ENCODE peak calls at places on chromosome 7, in seven cellular contexts. One of them, this sample, is unnamed.

GRCh38 chr7:130902755-130903357 is 168.8 kb upstream of the KLF14 start:
- DNase-seq in neural progenitor cell: no peak
- DNase-seq in MM.1S: no peak
- DNase-seq in OCI-LY7: no peak
- DNase-seq in GM23338: no peak
- DNase-seq in hepatocyte: no peak
- DNase-seq in SK-N-SH: no peak
- DNase-seq in this sample: peak; percentile 20

GRCh38 chr7:94436018-94436604 is 41.4 kb downstream of the COL1A2 start:
- DNase-seq in neural progenitor cell: peak; percentile 85
- DNase-seq in MM.1S: peak; percentile 71
- DNase-seq in OCI-LY7: peak; percentile 67
- DNase-seq in GM23338: peak; percentile 91
- DNase-seq in hepatocyte: peak; percentile 89
- DNase-seq in SK-N-SH: peak; percentile 57
- DNase-seq in this sample: peak; percentile 82

GRCh38 chr7:158258411-158259130 is 329.1 kb downstream of the PTPRN2 start:
- DNase-seq in neural progenitor cell: no peak
- DNase-seq in MM.1S: no peak
- DNase-seq in OCI-LY7: no peak
- DNase-seq in GM23338: no peak
- DNase-seq in hepatocyte: no peak
- DNase-seq in SK-N-SH: no peak
- DNase-seq in this sample: no peak

GRCh38 chr7:70383947-70384475 is 747.9 kb upstream of the GALNT17 start:
- DNase-seq in neural progenitor cell: no peak
- DNase-seq in MM.1S: no peak
- DNase-seq in OCI-LY7: no peak
- DNase-seq in GM23338: no peak
- DNase-seq in hepatocyte: no peak
- DNase-seq in SK-N-SH: no peak
- DNase-seq in this sample: no peak

GRCh38 chr7:55086413-55087201 is 67.8 kb downstream of the EGFR start:
- DNase-seq in neural progenitor cell: no peak
- DNase-seq in MM.1S: no peak
- DNase-seq in OCI-LY7: peak; percentile 39
- DNase-seq in GM23338: no peak
- DNase-seq in hepatocyte: peak; percentile 35
- DNase-seq in SK-N-SH: peak; percentile 57
- DNase-seq in this sample: peak; percentile 78

GRCh38 chr7:55504093-55504859 is 68.0 kb downstream of the VOPP1 start:
- DNase-seq in neural progenitor cell: no peak
- DNase-seq in MM.1S: peak; percentile 49
- DNase-seq in OCI-LY7: peak; percentile 55
- DNase-seq in GM23338: no peak
- DNase-seq in hepatocyte: no peak
- DNase-seq in SK-N-SH: no peak
- DNase-seq in this sample: peak; percentile 24

GRCh38 chr7:134454277-134454676 is 4.6 kb downstream of the AKR1B1 start:
- DNase-seq in neural progenitor cell: no peak
- DNase-seq in MM.1S: no peak
- DNase-seq in OCI-LY7: no peak
- DNase-seq in GM23338: no peak
- DNase-seq in hepatocyte: no peak
- DNase-seq in SK-N-SH: no peak
- DNase-seq in this sample: no peak

GRCh38 chr7:130953193-130953592 is 219.2 kb upstream of the KLF14 start:
- DNase-seq in neural progenitor cell: no peak
- DNase-seq in MM.1S: no peak
- DNase-seq in OCI-LY7: no peak
- DNase-seq in GM23338: no peak
- DNase-seq in hepatocyte: no peak
- DNase-seq in SK-N-SH: no peak
- DNase-seq in this sample: no peak

GRCh38 chr7:17661982-17662585 is 278.2 kb downstream of the SNX13 start:
- DNase-seq in neural progenitor cell: no peak
- DNase-seq in MM.1S: no peak
- DNase-seq in OCI-LY7: no peak
- DNase-seq in GM23338: peak; percentile 26
- DNase-seq in hepatocyte: no peak
- DNase-seq in SK-N-SH: no peak
- DNase-seq in this sample: no peak

GRCh38 chr7:148242271-148242801 is 348.2 kb upstream of the C7orf33 start:
- DNase-seq in neural progenitor cell: peak; percentile 80
- DNase-seq in MM.1S: peak; percentile 90
- DNase-seq in OCI-LY7: peak; percentile 37
- DNase-seq in GM23338: peak; percentile 89
- DNase-seq in hepatocyte: peak; percentile 83
- DNase-seq in SK-N-SH: peak; percentile 67
- DNase-seq in this sample: peak; percentile 85

GRCh38 chr7:98875501-98875900 is 2.8 kb upstream of the TRRAP start:
- DNase-seq in neural progenitor cell: no peak
- DNase-seq in MM.1S: no peak
- DNase-seq in OCI-LY7: no peak
- DNase-seq in GM23338: no peak
- DNase-seq in hepatocyte: no peak
- DNase-seq in SK-N-SH: no peak
- DNase-seq in this sample: no peak

GRCh38 chr7:116805100-116805544 is 57.3 kb upstream of the CAPZA2 start:
- DNase-seq in neural progenitor cell: no peak
- DNase-seq in MM.1S: no peak
- DNase-seq in OCI-LY7: no peak
- DNase-seq in GM23338: no peak
- DNase-seq in hepatocyte: peak; percentile 57
- DNase-seq in SK-N-SH: peak; percentile 23
- DNase-seq in this sample: no peak

GRCh38 chr7:134948246-134948645 is 38.1 kb upstream of the AGBL3 start:
- DNase-seq in neural progenitor cell: no peak
- DNase-seq in MM.1S: no peak
- DNase-seq in OCI-LY7: no peak
- DNase-seq in GM23338: no peak
- DNase-seq in hepatocyte: no peak
- DNase-seq in SK-N-SH: no peak
- DNase-seq in this sample: no peak

GRCh38 chr7:73894851-73895441 is 34.0 kb downstream of the TMEM270 start:
- DNase-seq in neural progenitor cell: no peak
- DNase-seq in MM.1S: no peak
- DNase-seq in OCI-LY7: no peak
- DNase-seq in GM23338: no peak
- DNase-seq in hepatocyte: no peak
- DNase-seq in SK-N-SH: peak; percentile 87
- DNase-seq in this sample: peak; percentile 82

GRCh38 chr7:111126987-111127386 is 36.1 kb downstream of the LRRN3 start:
- DNase-seq in neural progenitor cell: no peak
- DNase-seq in MM.1S: no peak
- DNase-seq in OCI-LY7: no peak
- DNase-seq in GM23338: no peak
- DNase-seq in hepatocyte: peak; percentile 24
- DNase-seq in SK-N-SH: no peak
- DNase-seq in this sample: peak; percentile 61

GRCh38 chr7:91263359-91264082 is 712 bp upstream of the FZD1 start:
- DNase-seq in neural progenitor cell: peak; percentile 76
- DNase-seq in MM.1S: peak; percentile 18
- DNase-seq in OCI-LY7: no peak
- DNase-seq in GM23338: peak; percentile 62
- DNase-seq in hepatocyte: peak; percentile 53
- DNase-seq in SK-N-SH: peak; percentile 72
- DNase-seq in this sample: peak; percentile 27

GRCh38 chr7:154571772-154572171 is 431.2 kb downstream of the PAXIP1 start:
- DNase-seq in neural progenitor cell: no peak
- DNase-seq in MM.1S: no peak
- DNase-seq in OCI-LY7: no peak
- DNase-seq in GM23338: no peak
- DNase-seq in hepatocyte: no peak
- DNase-seq in SK-N-SH: no peak
- DNase-seq in this sample: no peak

GRCh38 chr7:138116892-138117291 is 40.6 kb downstream of the AKR1D1 start:
- DNase-seq in neural progenitor cell: no peak
- DNase-seq in MM.1S: no peak
- DNase-seq in OCI-LY7: no peak
- DNase-seq in GM23338: no peak
- DNase-seq in hepatocyte: no peak
- DNase-seq in SK-N-SH: peak; percentile 55
- DNase-seq in this sample: no peak

GRCh38 chr7:138115047-138115446 is 38.8 kb downstream of the AKR1D1 start:
- DNase-seq in neural progenitor cell: no peak
- DNase-seq in MM.1S: no peak
- DNase-seq in OCI-LY7: no peak
- DNase-seq in GM23338: no peak
- DNase-seq in hepatocyte: no peak
- DNase-seq in SK-N-SH: no peak
- DNase-seq in this sample: no peak

GRCh38 chr7:138120140-138120827 is 44.0 kb downstream of the AKR1D1 start:
- DNase-seq in neural progenitor cell: no peak
- DNase-seq in MM.1S: no peak
- DNase-seq in OCI-LY7: no peak
- DNase-seq in GM23338: no peak
- DNase-seq in hepatocyte: no peak
- DNase-seq in SK-N-SH: no peak
- DNase-seq in this sample: no peak

GRCh38 chr7:138116156-138116555 is 39.9 kb downstream of the AKR1D1 start:
- DNase-seq in neural progenitor cell: no peak
- DNase-seq in MM.1S: no peak
- DNase-seq in OCI-LY7: no peak
- DNase-seq in GM23338: no peak
- DNase-seq in hepatocyte: peak; percentile 73
- DNase-seq in SK-N-SH: no peak
- DNase-seq in this sample: peak; percentile 68
- TF ChIP-seq EZH2phosphoT487 in neural progenitor cell: no peak
- TF ChIP-seq EZH2phosphoT487 in MM.1S: no peak
- TF ChIP-seq EZH2phosphoT487 in OCI-LY7: no peak
- TF ChIP-seq EZH2phosphoT487 in GM23338: no peak
- TF ChIP-seq EZH2phosphoT487 in hepatocyte: no peak
- TF ChIP-seq EZH2phosphoT487 in SK-N-SH: no peak
- TF ChIP-seq EZH2phosphoT487 in this sample: no peak

GRCh38 chr7:5429253-5429856 is 5.7 kb upstream of the TNRC18 start:
- DNase-seq in neural progenitor cell: peak; percentile 71
- DNase-seq in MM.1S: no peak
- DNase-seq in OCI-LY7: no peak
- DNase-seq in GM23338: peak; percentile 92
- DNase-seq in hepatocyte: peak; percentile 86
- DNase-seq in SK-N-SH: no peak
- DNase-seq in this sample: peak; percentile 40

GRCh38 chr7:5430612-5430947 is 6.9 kb upstream of the TNRC18 start:
- DNase-seq in neural progenitor cell: no peak
- DNase-seq in MM.1S: no peak
- DNase-seq in OCI-LY7: no peak
- DNase-seq in GM23338: no peak
- DNase-seq in hepatocyte: no peak
- DNase-seq in SK-N-SH: no peak
- DNase-seq in this sample: no peak

GRCh38 chr7:5429857-5430611 is 6.4 kb upstream of the TNRC18 start:
- DNase-seq in neural progenitor cell: peak; percentile 53
- DNase-seq in MM.1S: no peak
- DNase-seq in OCI-LY7: no peak
- DNase-seq in GM23338: peak; percentile 63
- DNase-seq in hepatocyte: peak; percentile 80
- DNase-seq in SK-N-SH: no peak
- DNase-seq in this sample: peak; percentile 69

GRCh38 chr7:5426226-5426475 is 2.5 kb upstream of the TNRC18 start:
- DNase-seq in neural progenitor cell: no peak
- DNase-seq in MM.1S: no peak
- DNase-seq in OCI-LY7: no peak
- DNase-seq in GM23338: no peak
- DNase-seq in hepatocyte: no peak
- DNase-seq in SK-N-SH: no peak
- DNase-seq in this sample: peak; percentile 60

GRCh38 chr7:5428470-5429252 is 5.0 kb upstream of the TNRC18 start:
- DNase-seq in neural progenitor cell: peak; percentile 50
- DNase-seq in MM.1S: no peak
- DNase-seq in OCI-LY7: no peak
- DNase-seq in GM23338: peak; percentile 39
- DNase-seq in hepatocyte: peak; percentile 86
- DNase-seq in SK-N-SH: peak; percentile 62
- DNase-seq in this sample: peak; percentile 65
- H3K79me2 ChIP-seq in neural progenitor cell: peaks cover 26% of the 10 kb centered on the region
- H3K79me2 ChIP-seq in MM.1S: no peaks in the 10 kb centered on the region
- H3K79me2 ChIP-seq in OCI-LY7: no peaks in the 10 kb centered on the region
- H3K79me2 ChIP-seq in GM23338: no peaks in the 10 kb centered on the region
- H3K79me2 ChIP-seq in hepatocyte: peaks cover 88% of the 10 kb centered on the region
- H3K79me2 ChIP-seq in SK-N-SH: peaks cover 94% of the 10 kb centered on the region
- H3K79me2 ChIP-seq in this sample: peaks cover 66% of the 10 kb centered on the region

DNA sequence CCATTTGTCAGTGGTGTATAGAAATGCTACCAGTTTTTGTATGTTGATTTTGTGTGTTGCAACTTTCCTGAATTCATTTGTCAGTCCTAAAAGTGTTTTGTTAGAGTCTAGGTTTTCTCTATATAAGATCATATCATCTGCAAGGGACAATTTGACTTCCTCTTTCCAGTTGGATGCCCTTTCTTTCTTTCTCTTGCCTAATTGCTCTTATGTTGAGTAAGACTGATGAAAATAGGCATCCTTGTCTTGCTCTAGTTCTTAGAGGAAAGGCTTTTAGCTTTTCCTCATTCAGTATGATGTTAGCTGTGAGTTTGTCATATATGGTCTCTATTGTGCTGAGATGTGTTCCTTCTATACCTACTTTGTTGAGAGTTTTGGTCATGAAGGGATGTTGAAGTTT is 161.7 kb upstream of the TPK1 start:
- DNase-seq in neural progenitor cell: no peak
- DNase-seq in MM.1S: no peak
- DNase-seq in OCI-LY7: no peak
- DNase-seq in GM23338: no peak
- DNase-seq in hepatocyte: no peak
- DNase-seq in SK-N-SH: no peak
- DNase-seq in this sample: no peak
- TF ChIP-seq EZH2phosphoT487 in neural progenitor cell: no peak
- TF ChIP-seq EZH2phosphoT487 in MM.1S: no peak
- TF ChIP-seq EZH2phosphoT487 in OCI-LY7: no peak
- TF ChIP-seq EZH2phosphoT487 in GM23338: no peak
- TF ChIP-seq EZH2phosphoT487 in hepatocyte: no peak
- TF ChIP-seq EZH2phosphoT487 in SK-N-SH: no peak
- TF ChIP-seq EZH2phosphoT487 in this sample: no peak

DNA sequence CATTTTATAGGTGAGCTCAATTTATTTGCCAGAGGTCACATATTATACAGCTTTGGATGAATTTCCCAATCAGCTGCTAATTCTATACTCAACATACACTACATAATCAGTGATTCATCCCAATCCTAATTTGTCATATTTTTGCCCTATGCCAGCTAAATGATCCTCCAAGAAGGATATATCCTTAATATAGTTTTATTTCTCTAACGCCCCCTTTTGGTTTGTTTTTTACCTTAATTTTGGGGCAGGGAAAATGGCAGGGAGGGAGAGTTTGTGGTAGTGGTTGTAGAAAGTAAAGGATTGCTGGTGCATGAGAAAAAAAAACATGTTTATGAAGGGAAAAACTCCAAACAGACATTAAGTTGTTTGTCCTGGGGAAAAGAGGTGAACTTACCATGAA is 31.9 kb downstream of the WASL start:
- DNase-seq in neural progenitor cell: no peak
- DNase-seq in MM.1S: no peak
- DNase-seq in OCI-LY7: no peak
- DNase-seq in GM23338: peak; percentile 38
- DNase-seq in hepatocyte: no peak
- DNase-seq in SK-N-SH: no peak
- DNase-seq in this sample: no peak
- H3K79me2 ChIP-seq in neural progenitor cell: peaks cover 95% of the 10 kb centered on the region
- H3K79me2 ChIP-seq in MM.1S: peaks cover 85% of the 10 kb centered on the region
- H3K79me2 ChIP-seq in OCI-LY7: peaks cover 26% of the 10 kb centered on the region
- H3K79me2 ChIP-seq in GM23338: peaks cover 100% of the 10 kb centered on the region
- H3K79me2 ChIP-seq in hepatocyte: peaks cover 98% of the 10 kb centered on the region
- H3K79me2 ChIP-seq in SK-N-SH: peaks cover 84% of the 10 kb centered on the region
- H3K79me2 ChIP-seq in this sample: peaks cover 61% of the 10 kb centered on the region